ENCODE peak calls at places on chromosome 9, in seven cellular contexts. One of them, this sample, is unnamed.

GRCh38 chr9:85978496-85978895 is 37.5 kb downstream of the NAA35 start:
- DNase-seq in EL: no peak
- DNase-seq in HAP-1: no peak
- DNase-seq in ELF-1: no peak
- DNase-seq in occipital lobe: no peak
- DNase-seq in retinal pigment epithelial cell: no peak
- DNase-seq in Caco-2: no peak
- DNase-seq in this sample: no peak

GRCh38 chr9:128886211-128886826 is 4.4 kb downstream of the LRRC8A start:
- DNase-seq in EL: no peak
- DNase-seq in HAP-1: no peak
- DNase-seq in ELF-1: no peak
- DNase-seq in occipital lobe: no peak
- DNase-seq in retinal pigment epithelial cell: no peak
- DNase-seq in Caco-2: no peak
- DNase-seq in this sample: no peak

GRCh38 chr9:95484225-95484624 is 32.5 kb downstream of the PTCH1 start:
- DNase-seq in EL: no peak
- DNase-seq in HAP-1: no peak
- DNase-seq in ELF-1: no peak
- DNase-seq in occipital lobe: no peak
- DNase-seq in retinal pigment epithelial cell: no peak
- DNase-seq in Caco-2: no peak
- DNase-seq in this sample: no peak

GRCh38 chr9:32430720-32431119 is 46.3 kb downstream of the ACO1 start:
- DNase-seq in EL: peak
- DNase-seq in HAP-1: no peak
- DNase-seq in ELF-1: no peak
- DNase-seq in occipital lobe: no peak
- DNase-seq in retinal pigment epithelial cell: no peak
- DNase-seq in Caco-2: no peak
- DNase-seq in this sample: no peak

GRCh38 chr9:123364241-123364824 is 8.3 kb downstream of the CRB2 start:
- DNase-seq in EL: peak
- DNase-seq in HAP-1: no peak
- DNase-seq in ELF-1: peak
- DNase-seq in occipital lobe: peak
- DNase-seq in retinal pigment epithelial cell: peak
- DNase-seq in Caco-2: no peak
- DNase-seq in this sample: no peak

GRCh38 chr9:89732295-89732951 is 127.6 kb downstream of the GADD45G start:
- DNase-seq in EL: no peak
- DNase-seq in HAP-1: no peak
- DNase-seq in ELF-1: no peak
- DNase-seq in occipital lobe: no peak
- DNase-seq in retinal pigment epithelial cell: no peak
- DNase-seq in Caco-2: no peak
- DNase-seq in this sample: peak

GRCh38 chr9:118961857-118962256 is 407.4 kb downstream of the BRINP1 start:
- DNase-seq in EL: peak
- DNase-seq in HAP-1: no peak
- DNase-seq in ELF-1: peak
- DNase-seq in occipital lobe: no peak
- DNase-seq in retinal pigment epithelial cell: peak
- DNase-seq in Caco-2: no peak
- DNase-seq in this sample: no peak

GRCh38 chr9:89969881-89970639 is 365.2 kb downstream of the GADD45G start:
- DNase-seq in EL: no peak
- DNase-seq in HAP-1: no peak
- DNase-seq in ELF-1: no peak
- DNase-seq in occipital lobe: no peak
- DNase-seq in retinal pigment epithelial cell: no peak
- DNase-seq in Caco-2: no peak
- DNase-seq in this sample: no peak

GRCh38 chr9:14723301-14723700 is 768 bp upstream of the CER1 start:
- DNase-seq in EL: no peak
- DNase-seq in HAP-1: no peak
- DNase-seq in ELF-1: no peak
- DNase-seq in occipital lobe: no peak
- DNase-seq in retinal pigment epithelial cell: no peak
- DNase-seq in Caco-2: no peak
- DNase-seq in this sample: no peak

GRCh38 chr9:135961811-135962695 is 880 bp upstream of the UBAC1 start:
- DNase-seq in EL: no peak
- DNase-seq in HAP-1: no peak
- DNase-seq in ELF-1: no peak
- DNase-seq in occipital lobe: no peak
- DNase-seq in retinal pigment epithelial cell: no peak
- DNase-seq in Caco-2: no peak
- DNase-seq in this sample: no peak

GRCh38 chr9:72006481-72006880 is 53.9 kb downstream of the C9orf57 start:
- DNase-seq in EL: peak
- DNase-seq in HAP-1: no peak
- DNase-seq in ELF-1: no peak
- DNase-seq in occipital lobe: no peak
- DNase-seq in retinal pigment epithelial cell: no peak
- DNase-seq in Caco-2: no peak
- DNase-seq in this sample: no peak

GRCh38 chr9:113154471-113154870 is 3.7 kb downstream of the SLC31A2 start:
- DNase-seq in EL: peak
- DNase-seq in HAP-1: no peak
- DNase-seq in ELF-1: no peak
- DNase-seq in occipital lobe: peak
- DNase-seq in retinal pigment epithelial cell: peak
- DNase-seq in Caco-2: no peak
- DNase-seq in this sample: no peak

GRCh38 chr9:3043369-3043768 is 199.5 kb upstream of the PUM3 start:
- DNase-seq in EL: peak
- DNase-seq in HAP-1: no peak
- DNase-seq in ELF-1: no peak
- DNase-seq in occipital lobe: no peak
- DNase-seq in retinal pigment epithelial cell: peak
- DNase-seq in Caco-2: no peak
- DNase-seq in this sample: no peak

GRCh38 chr9:69674112-69674511 is 1.9 kb upstream of the APBA1 start:
- DNase-seq in EL: no peak
- DNase-seq in HAP-1: peak
- DNase-seq in ELF-1: peak
- DNase-seq in occipital lobe: no peak
- DNase-seq in retinal pigment epithelial cell: no peak
- DNase-seq in Caco-2: no peak
- DNase-seq in this sample: no peak

GRCh38 chr9:123525424-123525823 is 169.4 kb downstream of the CRB2 start:
- DNase-seq in EL: no peak
- DNase-seq in HAP-1: no peak
- DNase-seq in ELF-1: no peak
- DNase-seq in occipital lobe: no peak
- DNase-seq in retinal pigment epithelial cell: no peak
- DNase-seq in Caco-2: no peak
- DNase-seq in this sample: no peak

GRCh38 chr9:130461218-130461630 is 16.5 kb downstream of the ASS1 start:
- DNase-seq in EL: peak
- DNase-seq in HAP-1: peak
- DNase-seq in ELF-1: peak
- DNase-seq in occipital lobe: no peak
- DNase-seq in retinal pigment epithelial cell: no peak
- DNase-seq in Caco-2: peak
- DNase-seq in this sample: peak

GRCh38 chr9:133275105-133276000 is at the start of gene ABO:
- DNase-seq in EL: no peak
- DNase-seq in HAP-1: no peak
- DNase-seq in ELF-1: no peak
- DNase-seq in occipital lobe: no peak
- DNase-seq in retinal pigment epithelial cell: no peak
- DNase-seq in Caco-2: no peak
- DNase-seq in this sample: no peak

GRCh38 chr9:18684608-18685317 is 210.8 kb downstream of the ADAMTSL1 start:
- DNase-seq in EL: no peak
- DNase-seq in HAP-1: no peak
- DNase-seq in ELF-1: no peak
- DNase-seq in occipital lobe: no peak
- DNase-seq in retinal pigment epithelial cell: no peak
- DNase-seq in Caco-2: no peak
- DNase-seq in this sample: no peak

GRCh38 chr9:85112933-85113418 is 443.4 kb downstream of the NTRK2 start:
- DNase-seq in EL: no peak
- DNase-seq in HAP-1: no peak
- DNase-seq in ELF-1: no peak
- DNase-seq in occipital lobe: no peak
- DNase-seq in retinal pigment epithelial cell: no peak
- DNase-seq in Caco-2: peak
- DNase-seq in this sample: no peak

GRCh38 chr9:14827805-14828204 is 82.4 kb downstream of the FREM1 start:
- DNase-seq in EL: no peak
- DNase-seq in HAP-1: no peak
- DNase-seq in ELF-1: no peak
- DNase-seq in occipital lobe: no peak
- DNase-seq in retinal pigment epithelial cell: no peak
- DNase-seq in Caco-2: no peak
- DNase-seq in this sample: no peak

GRCh38 chr9:99827244-99827643 is 5.6 kb downstream of the NR4A3 start:
- DNase-seq in EL: no peak
- DNase-seq in HAP-1: no peak
- DNase-seq in ELF-1: no peak
- DNase-seq in occipital lobe: no peak
- DNase-seq in retinal pigment epithelial cell: no peak
- DNase-seq in Caco-2: no peak
- DNase-seq in this sample: no peak

GRCh38 chr9:133341369-133342082 is 5.5 kb upstream of the SURF6 start:
- DNase-seq in EL: no peak
- DNase-seq in HAP-1: no peak
- DNase-seq in ELF-1: no peak
- DNase-seq in occipital lobe: no peak
- DNase-seq in retinal pigment epithelial cell: no peak
- DNase-seq in Caco-2: no peak
- DNase-seq in this sample: no peak

GRCh38 chr9:117377046-117377445 is 37.8 kb downstream of the ASTN2 start:
- DNase-seq in EL: no peak
- DNase-seq in HAP-1: no peak
- DNase-seq in ELF-1: peak
- DNase-seq in occipital lobe: no peak
- DNase-seq in retinal pigment epithelial cell: no peak
- DNase-seq in Caco-2: no peak
- DNase-seq in this sample: no peak

GRCh38 chr9:133127340-133127981 is 6.4 kb upstream of the RALGDS start:
- DNase-seq in EL: no peak
- DNase-seq in HAP-1: no peak
- DNase-seq in ELF-1: no peak
- DNase-seq in occipital lobe: no peak
- DNase-seq in retinal pigment epithelial cell: no peak
- DNase-seq in Caco-2: no peak
- DNase-seq in this sample: peak

GRCh38 chr9:126363847-126364671 is 37.4 kb downstream of the MVB12B start:
- DNase-seq in EL: no peak
- DNase-seq in HAP-1: no peak
- DNase-seq in ELF-1: no peak
- DNase-seq in occipital lobe: no peak
- DNase-seq in retinal pigment epithelial cell: no peak
- DNase-seq in Caco-2: no peak
- DNase-seq in this sample: no peak